ENCODE peak calls at places on chromosomes 2 and 18, in seven cellular contexts. E is PC-3, T is OCI-LY7, Q is left ventricle myocardium inferior, C is HCT116, A is upper lobe of right lung, N is dorsolateral prefrontal cortex. W is an unnamed sample.

GRCh38 chr18:47594621-47595086 is 335.8 kb downstream of the SMAD2 start:
- DNase-seq in T (no peak), E (no peak), Q (no peak), A (no peak), C (no peak), N (peak), W (no peak)

GRCh38 chr2:135797497-135798274 is 39.3 kb downstream of the LCT start:
- DNase-seq in A (peak), Q (peak), C (peak), T (peak), E (peak), N (peak), W (peak)

GRCh38 chr2:4256351-4256750 is 553.0 kb downstream of the DCDC2C start:
- DNase-seq in Q (no peak), E (no peak), C (no peak), A (no peak), T (no peak), N (no peak), W (no peak)

GRCh38 chr2:223057545-223057944 is 5.6 kb downstream of the KCNE4 start:
- DNase-seq in Q (no peak), N (no peak), T (no peak), E (no peak), A (no peak), C (no peak), W (no peak)

GRCh38 chr18:22964116-22964515 is 31.0 kb downstream of the RBBP8 start:
- DNase-seq in C (no peak), A (no peak), Q (no peak), N (no peak), T (no peak), E (no peak), W (no peak)

GRCh38 chr2:74146929-74147728 is 583 bp downstream of the BOLA3 start:
- DNase-seq in E (peak), Q (no peak), A (no peak), C (no peak), T (peak), N (peak), W (no peak)

GRCh38 chr2:228827056-228827455 is 444.0 kb downstream of the PID1 start:
- DNase-seq in T (no peak), C (no peak), E (peak), N (no peak), A (no peak), Q (no peak), W (no peak)

GRCh38 chr18:48886520-48887293 is 64.1 kb downstream of the SMAD7 start:
- DNase-seq in E (no peak), C (no peak), N (no peak), A (peak), Q (no peak), T (no peak), W (no peak)

GRCh38 chr18:13823707-13824395 is at the start of gene MC5R:
- DNase-seq in E (peak), N (peak), A (peak), T (peak), C (no peak), Q (peak), W (no peak)

GRCh38 chr18:62522510-62523254 is at the start of gene ZCCHC2:
- DNase-seq in Q (peak), A (peak), E (peak), N (peak), C (peak), T (peak), W (peak)

GRCh38 chr18:9803698-9804516 is 81.9 kb upstream of the TXNDC2 start:
- DNase-seq in Q (peak), N (no peak), A (no peak), T (no peak), E (peak), C (no peak), W (no peak)

GRCh38 chr2:107988108-107988507 is 1.8 kb downstream of the SLC5A7 start:
- DNase-seq in Q (no peak), N (no peak), A (no peak), C (no peak), T (no peak), E (no peak), W (no peak)

GRCh38 chr2:132664096-132664495 is 5.9 kb downstream of the LYPD1 start:
- DNase-seq in T (no peak), A (no peak), C (no peak), Q (no peak), E (no peak), N (no peak), W (no peak)

GRCh38 chr2:208542465-208543041 is 136.0 kb downstream of the PTH2R start:
- DNase-seq in T (no peak), Q (no peak), C (no peak), A (no peak), E (no peak), N (no peak), W (no peak)

GRCh38 chr18:51890762-51891161 is 449.2 kb upstream of the DCC start:
- DNase-seq in A (peak), E (peak), T (no peak), C (no peak), Q (no peak), N (no peak), W (no peak)

GRCh38 chr2:42651057-42651456 is 82.6 kb downstream of the MTA3 start:
- DNase-seq in C (no peak), A (no peak), T (no peak), E (no peak), Q (no peak), N (no peak), W (no peak)

GRCh38 chr2:54289942-54290702 is 34.1 kb upstream of the TSPYL6 start:
- DNase-seq in A (no peak), T (no peak), Q (no peak), E (no peak), N (no peak), C (no peak), W (no peak)

GRCh38 chr2:110875384-110875725 is 143.0 kb downstream of the ACOXL start:
- DNase-seq in A (no peak), T (no peak), N (no peak), C (no peak), Q (no peak), E (no peak), W (no peak)

GRCh38 chr2:157857881-157858280 is 18.2 kb downstream of the ACVR1 start:
- DNase-seq in Q (no peak), E (peak), T (no peak), A (no peak), C (no peak), N (no peak), W (no peak)

GRCh38 chr2:226739508-226740030 is 60.1 kb downstream of the IRS1 start:
- DNase-seq in A (no peak), E (no peak), C (no peak), T (no peak), Q (no peak), N (no peak), W (no peak)

GRCh38 chr2:96259497-96259921 is 6.3 kb downstream of the TMEM127 start:
- DNase-seq in E (no peak), A (no peak), C (no peak), Q (peak), T (no peak), N (no peak), W (no peak)

GRCh38 chr2:96262306-96262705 is 3.5 kb downstream of the TMEM127 start:
- DNase-seq in N (no peak), Q (no peak), E (no peak), T (no peak), C (no peak), A (no peak), W (no peak)

GRCh38 chr2:96260404-96261260 is 5.2 kb downstream of the TMEM127 start:
- DNase-seq in A (peak), E (peak), Q (peak), T (peak), C (peak), N (peak), W (no peak)

GRCh38 chr2:96264086-96264485 is 1.7 kb downstream of the TMEM127 start:
- DNase-seq in T (no peak), C (no peak), E (no peak), N (no peak), Q (no peak), A (no peak), W (no peak)

DNA sequence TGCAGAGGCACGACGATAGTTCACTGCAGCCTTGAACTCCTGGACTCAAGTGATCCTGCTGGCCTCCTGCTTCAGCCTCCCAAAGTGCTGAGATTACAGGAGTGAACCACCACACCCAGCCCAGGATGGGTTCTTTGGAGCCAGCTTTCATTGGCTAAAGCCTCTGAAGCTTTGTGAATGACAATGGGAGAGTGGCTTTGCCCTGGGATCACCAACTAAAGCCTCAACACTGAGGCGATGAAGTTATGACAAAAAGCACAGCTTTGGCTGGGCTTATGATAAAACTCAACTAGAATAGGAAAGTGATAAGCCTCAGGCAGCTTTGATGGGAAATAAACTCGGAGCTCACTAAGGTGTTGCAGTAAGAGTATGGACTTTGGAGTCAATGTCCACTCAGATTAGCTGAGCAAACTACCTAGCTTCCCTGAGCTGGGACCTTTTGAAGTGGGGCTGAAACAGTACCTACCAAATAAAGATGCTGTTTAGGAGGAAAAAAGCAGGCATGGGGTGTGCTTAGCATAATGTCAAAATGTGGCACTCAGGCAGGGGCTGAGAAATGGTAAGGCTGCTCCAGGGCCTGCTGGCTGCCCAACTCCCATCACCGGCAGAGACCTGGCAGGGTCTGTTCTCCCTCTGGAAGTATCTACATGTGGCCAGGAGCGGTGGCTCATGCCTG is 4.3 kb downstream of the TMEM127 start:
- DNase-seq in N (no peak), E (no peak), A (no peak), C (no peak), Q (no peak), T (no peak), W (no peak)
- H3K27ac ChIP-seq in N (peak), E (peak), A (peak), C (peak), Q (peak), T (no peak), W (peak)

GRCh38 chr2:99888617-99889016 is 253.8 kb downstream of the AFF3 start:
- DNase-seq in E (no peak), Q (no peak), N (no peak), A (no peak), C (no peak), T (no peak), W (no peak)
- TF ChIP-seq CTCF in E (no peak), Q (no peak), N (no peak), A (no peak), C (no peak), T (no peak), W (no peak)

GRCh38 chr2:85585781-85586105 is 1.5 kb downstream of the VAMP5 start:
- DNase-seq in A (no peak), Q (no peak), E (peak), C (no peak), N (no peak), T (no peak), W (no peak)

GRCh38 chr2:85584857-85585780 is 888 bp downstream of the VAMP5 start:
- DNase-seq in E (peak), N (no peak), T (no peak), Q (no peak), C (no peak), A (no peak), W (peak)

GRCh38 chr2:85583667-85584353 is 421 bp upstream of the VAMP5 start:
- DNase-seq in C (no peak), N (no peak), E (no peak), A (no peak), Q (no peak), T (no peak), W (no peak)

GRCh38 chr2:85582467-85582866 is 1.8 kb upstream of the VAMP5 start:
- DNase-seq in A (no peak), E (no peak), Q (no peak), N (no peak), T (no peak), C (no peak), W (no peak)

GRCh38 chr2:85584354-85584856 is at the start of gene VAMP5:
- DNase-seq in T (no peak), N (no peak), C (no peak), A (no peak), E (no peak), Q (peak), W (no peak)
- H3K4me3 ChIP-seq in T (no peak), N (peak), C (no peak), A (peak), E (no peak), Q (peak), W (peak)

DNA sequence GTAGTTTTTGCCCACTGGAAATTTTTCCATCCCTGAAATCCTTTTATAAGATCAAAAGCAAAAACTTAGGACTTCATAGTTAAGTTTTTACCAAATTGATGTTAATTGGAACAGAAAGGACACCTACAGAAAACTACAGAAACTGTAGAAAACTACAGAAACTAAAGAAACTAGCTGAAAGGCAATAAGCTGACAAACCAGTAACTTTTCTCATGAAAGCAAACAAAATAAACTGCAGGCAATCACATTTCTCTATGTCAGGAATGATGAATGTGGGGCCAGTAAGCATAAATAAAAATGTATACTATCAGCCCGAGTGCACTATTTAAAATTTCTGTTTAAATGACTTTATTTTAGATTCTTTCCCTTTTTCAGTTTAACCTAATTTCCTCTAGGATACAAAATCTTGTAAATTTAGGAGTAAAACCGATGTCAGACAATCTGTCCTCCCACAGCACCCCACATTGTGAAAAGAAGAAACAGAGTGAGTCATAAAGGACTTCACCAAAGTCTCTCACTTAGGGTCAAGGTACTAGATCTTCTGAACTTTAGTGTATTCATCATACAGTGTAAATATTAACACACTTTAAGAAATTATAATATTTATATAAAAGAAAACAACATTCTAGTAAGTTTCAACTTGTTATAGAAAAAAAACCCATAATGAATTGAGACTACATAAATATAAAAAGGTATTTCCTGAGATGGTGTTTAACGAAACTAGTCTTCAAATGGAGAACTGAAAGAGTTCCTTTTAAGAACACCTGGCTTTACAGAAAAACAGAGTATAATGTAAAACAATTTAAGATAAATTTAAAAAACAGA is 46.6 kb downstream of the USP40 start:
- DNase-seq in E (no peak), N (no peak), T (peak), A (no peak), Q (no peak), C (no peak), W (no peak)
- H3K27ac ChIP-seq in E (no peak), N (no peak), T (peak), A (no peak), Q (no peak), C (no peak), W (no peak)

DNA sequence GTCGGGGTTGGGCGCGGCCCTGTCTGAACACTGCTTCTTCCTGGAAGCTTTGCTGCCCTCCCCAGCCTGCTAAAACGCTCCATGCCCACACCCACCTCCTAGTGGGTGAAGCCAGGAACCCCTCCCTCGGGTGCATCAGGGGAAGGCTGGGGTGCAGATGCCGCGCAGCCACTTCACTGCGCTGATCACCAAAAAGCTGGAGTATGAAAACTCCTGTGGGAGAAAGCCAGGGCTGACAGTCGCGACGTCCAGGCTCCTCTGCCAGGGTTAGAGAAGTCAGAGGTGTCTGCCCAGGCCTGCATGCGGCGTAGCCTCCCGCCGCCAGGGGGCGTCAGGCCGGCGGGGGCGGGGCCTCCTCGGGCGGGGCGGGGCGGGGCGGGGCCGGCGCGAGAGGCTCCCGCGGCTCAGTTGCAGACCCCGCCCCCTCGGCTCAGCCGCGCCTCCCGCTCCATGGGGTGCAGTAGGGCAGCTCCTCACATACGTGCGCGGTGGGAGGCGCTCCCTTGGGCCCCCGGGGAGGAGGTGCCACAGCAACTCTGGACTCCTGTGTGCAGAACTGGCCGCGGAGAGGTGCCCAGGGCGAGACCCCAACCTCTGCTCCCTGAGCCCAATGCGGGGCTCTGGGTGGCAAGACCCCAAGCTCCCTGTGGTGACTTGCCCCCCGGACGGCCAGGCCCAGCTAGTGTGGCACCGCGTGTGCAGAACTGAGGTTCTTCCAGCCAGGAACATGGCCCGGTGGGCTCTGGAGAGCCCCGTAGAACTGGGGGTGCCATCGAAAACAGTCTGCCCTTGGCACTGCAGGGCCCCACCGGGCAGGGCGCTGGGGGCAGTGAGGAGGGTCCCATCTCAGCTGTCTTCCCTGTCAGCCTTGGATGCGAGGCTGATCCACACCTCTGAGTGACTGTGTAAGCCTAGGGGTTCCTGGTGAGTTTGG is 1.8 kb upstream of the RNPEPL1 start:
- DNase-seq in Q (peak), E (peak), T (peak), A (peak), C (peak), N (peak), W (peak)
- TF ChIP-seq CTCF in Q (peak), E (peak), T (peak), A (peak), C (peak), N (peak), W (peak)